ENCODE peak calls at places on chromosomes 3 and 15, in seven cellular contexts. B, N, W, O, K, J and T are unnamed samples.

GRCh38 chr3:1172642-1173041 is 79.8 kb downstream of the CNTN6 start:
- DNase-seq in W (no peak), J (no peak), O (no peak), B (no peak), N (no peak), K (no peak), T (no peak)

GRCh38 chr3:140953028-140953960 is 11.7 kb downstream of the SLC25A36 start:
- DNase-seq in O (no peak), W (no peak), J (no peak), K (peak), B (peak), N (no peak), T (no peak)

GRCh38 chr3:13259831-13260230 is 160.3 kb downstream of the NUP210 start:
- DNase-seq in K (no peak), B (no peak), O (no peak), W (no peak), N (no peak), J (no peak), T (no peak)

GRCh38 chr3:40557558-40558161 is 32.9 kb downstream of the ZNF621 start:
- DNase-seq in W (no peak), O (no peak), J (no peak), K (no peak), B (no peak), N (no peak), T (no peak)

GRCh38 chr3:27696906-27697305 is 25.2 kb downstream of the EOMES start:
- DNase-seq in B (peak), O (no peak), K (no peak), W (no peak), N (no peak), J (no peak), T (no peak)

GRCh38 chr3:140570602-140571001 is 107.3 kb upstream of the TRIM42 start:
- DNase-seq in B (no peak), J (no peak), O (no peak), K (no peak), N (no peak), W (no peak), T (no peak)

GRCh38 chr15:32898991-32899613 is 181.3 kb downstream of the GREM1 start:
- DNase-seq in N (no peak), O (no peak), W (no peak), J (no peak), B (no peak), K (no peak), T (no peak)

GRCh38 chr15:38075466-38075865 is 141.0 kb downstream of the TMCO5A start:
- DNase-seq in J (no peak), K (no peak), W (no peak), B (no peak), N (no peak), O (no peak), T (no peak)

GRCh38 chr3:80733522-80734176 is 965.9 kb upstream of the ROBO1 start:
- DNase-seq in K (peak), J (no peak), N (no peak), O (no peak), W (no peak), B (no peak), T (no peak)

GRCh38 chr15:40949756-40950207 is 3.5 kb upstream of the CHAC1 start:
- DNase-seq in O (no peak), J (no peak), K (no peak), B (no peak), N (no peak), W (no peak), T (no peak)